ENCODE peak calls at places on chromosomes 3 and 15, in four cellular contexts. I is HCT116, V is GM12878, T is H1. N is an unnamed sample.

GRCh38 chr3:186109897-186110803 is 1.3 kb upstream of the ETV5 start:
- DNase-seq in V (no peak), T (peak; percentile 58), I (no peak), N (peak; percentile 34)

GRCh38 chr3:14273886-14274517 is 95.4 kb downstream of the LSM3 start:
- DNase-seq in T (no peak), V (no peak), I (no peak), N (no peak)

GRCh38 chr3:172061724-172062184 is 22.4 kb downstream of the FNDC3B start:
- DNase-seq in V (peak; percentile 84), T (no peak), I (no peak), N (no peak)

GRCh38 chr3:71584216-71585061 is 911 bp upstream of the FOXP1 start:
- DNase-seq in V (no peak), T (peak; percentile 62), I (no peak), N (peak; percentile 49)

GRCh38 chr3:172143060-172143451 is 103.7 kb downstream of the FNDC3B start:
- DNase-seq in I (no peak), V (no peak), T (no peak), N (no peak)

GRCh38 chr3:156694536-156694935 is 20.1 kb downstream of the TIPARP start:
- DNase-seq in V (no peak), I (no peak), T (no peak), N (no peak)

GRCh38 chr3:183880121-183880520 is 4.6 kb downstream of the PARL start:
- DNase-seq in T (no peak), V (no peak), I (no peak), N (no peak)

GRCh38 chr15:51186121-51186795 is 91.6 kb upstream of the TNFAIP8L3 start:
- DNase-seq in V (no peak), I (no peak), T (no peak), N (no peak)

GRCh38 chr3:139225551-139225950 is 118.3 kb upstream of the MRPS22 start:
- DNase-seq in T (no peak), V (no peak), I (no peak), N (no peak)

GRCh38 chr3:173743111-173743510 is 345.6 kb downstream of the NLGN1 start:
- DNase-seq in V (no peak), I (no peak), T (no peak), N (no peak)

GRCh38 chr3:58188173-58188564 is 22.6 kb downstream of the DNASE1L3 start:
- DNase-seq in T (no peak), I (no peak), V (no peak), N (no peak)

GRCh38 chr3:197792019-197792647 is 1.1 kb downstream of the LRCH3 start:
- DNase-seq in T (no peak), V (no peak), I (no peak), N (no peak)

GRCh38 chr3:138768946-138769345 is 65.8 kb downstream of the PIK3CB start:
- DNase-seq in I (no peak), T (no peak), V (no peak), N (no peak)

GRCh38 chr15:68209735-68210408 is 4.7 kb upstream of the CALML4 start:
- DNase-seq in V (no peak), T (no peak), I (no peak), N (no peak)

GRCh38 chr3:94967196-94967595 is 904.3 kb downstream of the NSUN3 start:
- DNase-seq in V (no peak), T (no peak), I (no peak), N (no peak)

GRCh38 chr3:70224337-70224736 is 88.1 kb downstream of the MDFIC2 start:
- DNase-seq in T (no peak), I (no peak), V (no peak), N (no peak)

GRCh38 chr3:46673151-46674030 is 20.1 kb downstream of the ALS2CL start:
- DNase-seq in V (no peak), I (no peak), T (no peak), N (no peak)

GRCh38 chr3:114406286-114406685 is 112.5 kb downstream of the TIGIT start:
- DNase-seq in I (no peak), T (no peak), V (no peak), N (no peak)

GRCh38 chr3:95341314-95341713 is 1278.5 kb downstream of the NSUN3 start:
- DNase-seq in I (no peak), T (no peak), V (no peak), N (no peak)

GRCh38 chr3:187679638-187680396 is 9.6 kb upstream of the SST start:
- DNase-seq in V (no peak), T (peak; percentile 96), I (peak; percentile 64), N (peak; percentile 82)

GRCh38 chr3:187684444-187684843 is 14.2 kb upstream of the SST start:
- DNase-seq in V (no peak), I (no peak), T (no peak), N (no peak)

GRCh38 chr3:187673012-187673411 is 2.8 kb upstream of the SST start:
- DNase-seq in I (no peak), V (no peak), T (no peak), N (no peak)

GRCh38 chr3:187677604-187678003 is 7.4 kb upstream of the SST start:
- DNase-seq in T (no peak), I (no peak), V (no peak), N (no peak)

DNA sequence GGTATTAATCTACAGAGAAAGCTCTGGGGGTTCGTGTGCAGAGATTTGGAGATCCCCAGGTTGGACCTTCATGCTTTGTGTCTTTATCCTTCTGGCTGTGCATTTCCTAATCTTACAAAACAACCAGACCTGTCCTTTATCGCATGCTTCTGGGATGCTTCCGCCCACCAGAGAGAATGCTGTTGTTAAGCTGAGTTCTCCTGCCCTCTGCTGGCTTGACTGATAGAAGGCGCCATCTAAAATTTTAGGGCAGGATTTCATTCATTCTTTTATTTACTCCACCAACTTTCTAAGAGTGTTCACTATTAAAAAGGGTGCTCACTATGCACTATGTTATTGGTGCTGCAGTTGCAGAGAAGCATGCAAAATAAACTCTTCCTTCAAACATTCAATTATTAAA is 8.7 kb upstream of the SST start:
- DNase-seq in T (peak; percentile 71), I (peak; percentile 42), V (no peak), N (peak; percentile 68)
- TF ChIP-seq EGR1 in T (peak; percentile 24), I (peak; percentile 14), V (no peak), N (peak; percentile 54)

GRCh38 chr3:119177321-119177720 is 3.9 kb downstream of the UPK1B start:
- DNase-seq in T (no peak), I (no peak), V (no peak), N (no peak)

GRCh38 chr3:119176778-119177177 is 3.4 kb downstream of the UPK1B start:
- DNase-seq in I (no peak), T (no peak), V (no peak), N (no peak)

GRCh38 chr3:119173325-119173724 is at the start of gene UPK1B:
- DNase-seq in I (no peak), T (peak; percentile 72), V (no peak), N (peak; percentile 10)

GRCh38 chr3:119170821-119171220 is 2.6 kb upstream of the UPK1B start:
- DNase-seq in I (no peak), V (no peak), T (no peak), N (no peak)

GRCh38 chr3:119175869-119176756 is 2.7 kb downstream of the UPK1B start:
- DNase-seq in I (no peak), V (no peak), T (no peak), N (no peak)
- TF ChIP-seq EGR1 in I (no peak), V (no peak), T (no peak), N (no peak)

GRCh38 chr3:39809995-39810595 is 686 bp downstream of the MYRIP start:
- DNase-seq in V (no peak), T (peak; percentile 65), I (no peak), N (no peak)

GRCh38 chr3:39809181-39809994 is at the start of gene MYRIP:
- DNase-seq in I (no peak), T (peak; percentile 78), V (no peak), N (peak; percentile 99)

GRCh38 chr3:39811561-39811960 is 2.2 kb downstream of the MYRIP start:
- DNase-seq in I (no peak), T (no peak), V (no peak), N (no peak)

GRCh38 chr3:39812537-39812936 is 3.1 kb downstream of the MYRIP start:
- DNase-seq in V (no peak), I (no peak), T (no peak), N (no peak)

DNA sequence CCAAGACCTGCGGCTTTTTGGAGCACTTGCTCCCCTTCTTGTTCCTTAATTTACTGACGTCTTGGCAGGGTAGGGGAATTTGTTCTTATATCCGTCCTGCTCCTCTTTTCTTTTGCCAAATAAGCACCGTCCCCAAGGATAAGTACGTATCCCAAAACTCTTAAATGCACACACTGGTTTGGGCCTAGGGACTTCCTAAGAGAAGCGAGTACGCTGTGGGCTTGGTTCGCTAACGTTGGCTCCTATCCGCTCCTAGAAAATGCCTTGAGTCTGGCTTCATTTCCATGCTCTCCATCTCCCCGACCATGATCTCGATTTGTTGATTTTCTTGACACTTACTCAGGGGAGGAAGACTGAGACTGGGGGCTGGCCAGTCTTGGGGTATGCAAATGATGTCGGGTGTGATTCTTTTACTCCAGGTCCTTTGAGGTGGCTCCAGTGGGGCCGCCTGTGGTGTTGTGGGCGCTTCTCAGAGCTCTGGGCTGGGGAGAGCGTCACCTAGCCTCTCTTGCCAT is 1.3 kb downstream of the MYRIP start:
- DNase-seq in T (no peak), V (no peak), I (no peak), N (no peak)
- TF ChIP-seq EGR1 in T (no peak), V (no peak), I (no peak), N (no peak)

DNA sequence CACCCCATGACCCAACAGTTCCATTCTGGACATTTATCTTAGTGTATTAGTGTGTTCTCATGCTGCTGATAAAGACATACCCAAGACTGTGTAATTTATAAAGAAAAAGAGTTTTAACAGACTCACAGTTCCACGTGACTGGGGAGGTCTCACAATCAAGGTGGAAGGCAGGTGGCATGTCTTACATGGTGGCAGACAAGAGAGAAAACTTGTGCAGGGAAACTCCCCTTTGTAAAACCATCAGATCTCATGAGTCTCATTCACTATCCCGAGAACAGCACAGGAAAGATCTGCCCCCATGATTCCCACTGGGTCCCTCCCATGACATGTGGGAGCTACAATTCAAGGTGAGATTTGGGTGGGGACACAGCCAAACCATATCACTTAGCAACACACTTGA is 21.6 kb upstream of the GPD1L start:
- DNase-seq in I (no peak), T (peak; percentile 4), V (no peak), N (no peak)
- TF ChIP-seq EGR1 in I (no peak), T (no peak), V (no peak), N (no peak)

N was measured in K562.